ENCODE peak calls at places on chromosome 1, in nine cellular contexts. Q, E, A, F, U, P, K, W and X are unnamed samples.

GRCh38 chr1:23577056-23577985 is 18.0 kb upstream of the ID3 start:
- DNase-seq in Q (peak; percentile 72), E (no peak), A (no peak), F (no peak), U (no peak), P (peak; percentile 73), K (no peak), W (no peak), X (peak; percentile 76)

GRCh38 chr1:111422546-111423391 is 4.8 kb downstream of the OVGP1 start:
- DNase-seq in Q (no peak), E (no peak), A (no peak), F (no peak), U (no peak), P (peak; percentile 68), K (no peak), W (no peak), X (no peak)

GRCh38 chr1:119771016-119771415 is 2.3 kb upstream of the HMGCS2 start:
- DNase-seq in Q (no peak), E (no peak), A (no peak), F (no peak), U (peak; percentile 61), P (no peak), K (no peak), W (peak; percentile 33), X (no peak)

GRCh38 chr1:37602750-37603694 is 7.3 kb upstream of the GNL2 start:
- DNase-seq in Q (peak; percentile 7), E (no peak), A (peak; percentile 31), F (peak; percentile 5), U (peak; percentile 87), P (peak; percentile 27), K (peak; percentile 60), W (peak; percentile 87), X (no peak)

GRCh38 chr1:2067981-2068380 is 17.8 kb downstream of the PRKCZ start:
- DNase-seq in Q (no peak), E (no peak), A (no peak), F (no peak), U (no peak), P (no peak), K (no peak), W (no peak), X (no peak)

GRCh38 chr1:226226601-226227000 is 3.1 kb downstream of the MIXL1 start:
- DNase-seq in Q (no peak), E (no peak), A (no peak), F (no peak), U (no peak), P (no peak), K (no peak), W (no peak), X (no peak)

GRCh38 chr1:55530749-55531478 is 315.8 kb upstream of the USP24 start:
- DNase-seq in Q (no peak), E (no peak), A (no peak), F (no peak), U (no peak), P (no peak), K (no peak), W (peak; percentile 25), X (no peak)

GRCh38 chr1:19654886-19655717 is 9.6 kb upstream of the HTR6 start:
- DNase-seq in Q (no peak), E (no peak), A (no peak), F (no peak), U (no peak), P (no peak), K (no peak), W (no peak), X (no peak)

GRCh38 chr1:77832889-77833288 is 53.4 kb downstream of the MIGA1 start:
- DNase-seq in Q (no peak), E (no peak), A (no peak), F (no peak), U (no peak), P (peak; percentile 41), K (no peak), W (no peak), X (peak; percentile 99)

GRCh38 chr1:22129501-22130117 is 13.3 kb downstream of the WNT4 start:
- DNase-seq in Q (no peak), E (no peak), A (no peak), F (no peak), U (no peak), P (no peak), K (no peak), W (peak; percentile 37), X (no peak)

GRCh38 chr1:174018565-174018964 is 3.6 kb downstream of the RC3H1 start:
- DNase-seq in Q (no peak), E (no peak), A (no peak), F (no peak), U (peak; percentile 11), P (no peak), K (no peak), W (no peak), X (no peak)

GRCh38 chr1:23167353-23168078 is 1.1 kb downstream of the LUZP1 start:
- DNase-seq in Q (peak; percentile 37), E (peak; percentile 60), A (peak; percentile 32), F (peak; percentile 9), U (peak; percentile 94), P (peak; percentile 82), K (peak; percentile 35), W (peak; percentile 94), X (no peak)

GRCh38 chr1:234969630-234970370 is 158.8 kb downstream of the TOMM20 start:
- DNase-seq in Q (peak; percentile 82), E (no peak), A (no peak), F (peak; percentile 30), U (peak; percentile 90), P (peak; percentile 58), K (peak; percentile 92), W (peak; percentile 89), X (peak; percentile 71)

GRCh38 chr1:31696246-31696645 is 7.6 kb downstream of the COL16A1 start:
- DNase-seq in Q (no peak), E (no peak), A (no peak), F (no peak), U (no peak), P (no peak), K (no peak), W (no peak), X (no peak)

GRCh38 chr1:112905420-112906154 is 50.4 kb downstream of the SLC16A1 start:
- DNase-seq in Q (peak; percentile 63), E (no peak), A (no peak), F (peak; percentile 71), U (no peak), P (peak; percentile 77), K (no peak), W (peak; percentile 43), X (no peak)

GRCh38 chr1:226308166-226308722 is 720 bp downstream of the LIN9 start:
- DNase-seq in Q (peak; percentile 44), E (no peak), A (no peak), F (peak; percentile 9), U (peak; percentile 5), P (no peak), K (peak; percentile 52), W (no peak), X (no peak)

GRCh38 chr1:40314721-40315238 is 2.3 kb downstream of the COL9A2 start:
- DNase-seq in Q (no peak), E (no peak), A (no peak), F (no peak), U (peak; percentile 81), P (no peak), K (no peak), W (no peak), X (no peak)

GRCh38 chr1:87513270-87513669 is 184.6 kb downstream of the LMO4 start:
- DNase-seq in Q (no peak), E (no peak), A (no peak), F (no peak), U (peak; percentile 16), P (no peak), K (no peak), W (peak; percentile 67), X (no peak)

GRCh38 chr1:89607888-89608626 is 24.9 kb upstream of the LRRC8C start:
- DNase-seq in Q (peak; percentile 64), E (peak; percentile 61), A (peak; percentile 78), F (no peak), U (no peak), P (peak; percentile 79), K (no peak), W (no peak), X (no peak)

GRCh38 chr1:152858062-152858461 is 1.7 kb upstream of the LCE7A start:
- DNase-seq in Q (no peak), E (no peak), A (no peak), F (no peak), U (no peak), P (peak; percentile 45), K (no peak), W (no peak), X (no peak)

GRCh38 chr1:19074361-19074901 is 118.0 kb upstream of the IFFO2 start:
- DNase-seq in Q (no peak), E (no peak), A (peak; percentile 65), F (no peak), U (no peak), P (peak; percentile 62), K (no peak), W (no peak), X (no peak)

GRCh38 chr1:54611621-54612020 is 11.7 kb downstream of the FAM151A start:
- DNase-seq in Q (no peak), E (no peak), A (no peak), F (no peak), U (no peak), P (no peak), K (no peak), W (peak; percentile 40), X (no peak)

DNA sequence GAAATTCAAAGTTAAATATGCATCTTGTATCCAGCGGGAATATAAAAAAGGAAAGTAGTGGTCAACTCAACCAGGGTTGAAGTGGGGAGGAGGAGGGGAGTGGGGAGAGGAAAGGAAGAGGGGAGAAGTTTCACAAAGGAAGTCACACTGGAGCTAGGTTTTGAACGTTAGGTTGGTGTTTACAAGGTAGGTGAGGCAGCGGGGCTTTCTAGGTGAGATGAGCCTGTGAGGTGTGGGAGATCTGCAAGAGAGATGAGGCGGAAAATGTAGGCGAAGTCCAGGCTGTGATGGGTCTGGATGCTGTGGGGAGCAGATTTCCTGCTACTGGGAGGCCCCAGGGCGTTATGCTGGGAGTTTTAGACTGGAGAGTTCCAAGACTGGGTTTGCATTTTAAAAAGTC is 36.1 kb upstream of the IL20 start:
- DNase-seq in Q (no peak), E (no peak), A (no peak), F (no peak), U (no peak), P (no peak), K (no peak), W (no peak), X (no peak)
- H3K4me3 ChIP-seq in Q (no peak overlapping the region), E (no peak overlapping the region), A (no peak overlapping the region), F (no peak overlapping the region), U (no peak overlapping the region), P (no peak overlapping the region), K (no peak overlapping the region), W (no peak overlapping the region), X (no peak overlapping the region)

GRCh38 chr1:34162852-34163766 is 1.9 kb downstream of the CSMD2 start:
- DNase-seq in Q (peak; percentile 31), E (peak; percentile 65), A (no peak), F (peak; percentile 71), U (peak; percentile 90), P (peak; percentile 71), K (peak; percentile 24), W (peak; percentile 87), X (peak; percentile 40)
- H3K4me3 ChIP-seq in Q (peak overlapping the region; percentile 40), E (peak overlapping the region; percentile 1), A (no peak overlapping the region), F (peak overlapping the region; percentile 76), U (peak overlapping the region; percentile 84), P (peak overlapping the region; percentile 15), K (no peak overlapping the region), W (peak overlapping the region; percentile 78), X (peak overlapping the region; percentile 39)

GRCh38 chr1:109802901-109803561 is 39.3 kb upstream of the EPS8L3 start:
- DNase-seq in Q (no peak), E (no peak), A (no peak), F (peak; percentile 14), U (no peak), P (no peak), K (no peak), W (no peak), X (no peak)
- H3K4me3 ChIP-seq in Q (no peak overlapping the region), E (no peak overlapping the region), A (peak overlapping the region; percentile 28), F (no peak overlapping the region), U (no peak overlapping the region), P (no peak overlapping the region), K (no peak overlapping the region), W (no peak overlapping the region), X (no peak overlapping the region)

GRCh38 chr1:222709700-222710153 is 2.6 kb downstream of the AIDA start:
- DNase-seq in Q (no peak), E (no peak), A (no peak), F (no peak), U (no peak), P (no peak), K (no peak), W (no peak), X (no peak)
- H3K4me3 ChIP-seq in Q (no peak overlapping the region), E (no peak overlapping the region), A (no peak overlapping the region), F (no peak overlapping the region), U (no peak overlapping the region), P (no peak overlapping the region), K (peak overlapping the region; percentile 99), W (no peak overlapping the region), X (no peak overlapping the region)